ENCODE peak calls at places on chromosomes 16 and 17, in eight cellular contexts. Y is BJ, U is mesothelial cell of epicardium, M is globus pallidus, H is NCI-H1417, V is SHP77, J is dermis blood vessel endothelial cell, P is heart right ventricle. D is an unnamed sample.

GRCh38 chr17:35127751-35128514 is 6.5 kb downstream of the FNDC8 start:
- DNase-seq in Y (peak), U (no peak), M (no peak), H (no peak), V (no peak), J (no peak), P (no peak), D (no peak)

GRCh38 chr16:51540259-51540658 is 389.2 kb upstream of the SALL1 start:
- DNase-seq in Y (no peak), U (no peak), M (no peak), H (no peak), V (no peak), J (peak), P (no peak), D (no peak)

GRCh38 chr17:15659236-15659635 is 24.9 kb downstream of the TRIM16 start:
- DNase-seq in Y (no peak), U (no peak), M (no peak), H (no peak), V (no peak), J (no peak), P (no peak), D (no peak)

GRCh38 chr17:8470447-8471047 is 34.9 kb downstream of the NDEL1 start:
- DNase-seq in Y (no peak), U (no peak), M (peak), H (peak), V (peak), J (peak), P (peak), D (no peak)

GRCh38 chr17:36509272-36509985 is 22.9 kb downstream of the ZNHIT3 start:
- DNase-seq in Y (no peak), U (no peak), M (no peak), H (no peak), V (no peak), J (no peak), P (no peak), D (no peak)

GRCh38 chr17:71922439-71922838 is 198.4 kb upstream of the SOX9 start:
- DNase-seq in Y (peak), U (no peak), M (no peak), H (no peak), V (no peak), J (no peak), P (no peak), D (no peak)

GRCh38 chr16:23836078-23836403 is 258 bp downstream of the PRKCB start:
- DNase-seq in Y (no peak), U (no peak), M (no peak), H (no peak), V (no peak), J (no peak), P (no peak), D (no peak)

GRCh38 chr16:11470676-11471415 is 115.9 kb downstream of the LITAF start:
- DNase-seq in Y (no peak), U (no peak), M (no peak), H (no peak), V (no peak), J (no peak), P (no peak), D (no peak)

GRCh38 chr17:51734462-51734861 is 424.1 kb downstream of the CA10 start:
- DNase-seq in Y (no peak), U (no peak), M (no peak), H (no peak), V (no peak), J (no peak), P (peak), D (no peak)